ENCODE peak calls at places on chromosome 1, in eight cellular contexts. X is lung; V is iris pigment epithelial cell; F is stimulated activated CD4-positive, alpha-beta T cell treated with anti-CD3 and anti-CD28 coated beads, Interleukin-4, amount 100 ng/mL, for 4 hours; B is CD4-positive, CD25-positive, alpha-beta regulatory T cell; M is activated effector memory CD4-positive, alpha-beta T cell treated with Interleukin-2 at 50 U/mL for 16 hours; A is sciatic nerve; Y is T-helper 2 cell. T is an unnamed sample.
A peak's percentile ranks its signal among the peaks of the same experiment; 100 is the strongest.

GRCh38 chr1:98659879-98660278 is 1.6 kb upstream of the SNX7 start:
- DNase-seq in X (no peak), V (no peak), F (no peak), B (no peak), M (no peak), A (no peak), Y (no peak), T (no peak)

GRCh38 chr1:41397943-41398342 is 36.7 kb downstream of the FOXO6 start:
- DNase-seq in X (no peak), V (no peak), F (no peak), B (no peak), M (no peak), A (no peak), Y (no peak), T (no peak)

GRCh38 chr1:51818487-51818886 is 60.0 kb downstream of the NRDC start:
- DNase-seq in X (no peak), V (no peak), F (no peak), B (no peak), M (no peak), A (no peak), Y (no peak), T (no peak)

GRCh38 chr1:94315552-94316116 is 78.2 kb upstream of the ARHGAP29 start:
- DNase-seq in X (no peak), V (no peak), F (no peak), B (no peak), M (no peak), A (no peak), Y (no peak), T (no peak)

GRCh38 chr1:10494418-10494753 is 19.6 kb downstream of the PEX14 start:
- DNase-seq in X (no peak), V (no peak), F (no peak), B (no peak), M (no peak), A (no peak), Y (no peak), T (no peak)

GRCh38 chr1:243926803-243927245 is 76.8 kb upstream of the AKT3 start:
- DNase-seq in X (no peak), V (peak; percentile 94), F (no peak), B (no peak), M (no peak), A (no peak), Y (no peak), T (no peak)

GRCh38 chr1:47783638-47784293 is 213.4 kb downstream of the TRABD2B start:
- DNase-seq in X (no peak), V (no peak), F (no peak), B (no peak), M (no peak), A (no peak), Y (no peak), T (no peak)

GRCh38 chr1:100302756-100303155 is 36.7 kb downstream of the RTCA start:
- DNase-seq in X (no peak), V (no peak), F (no peak), B (no peak), M (no peak), A (no peak), Y (no peak), T (no peak)

GRCh38 chr1:102190429-102190828 is 193.7 kb upstream of the OLFM3 start:
- DNase-seq in X (no peak), V (no peak), F (no peak), B (no peak), M (no peak), A (no peak), Y (no peak), T (no peak)

GRCh38 chr1:9280015-9280860 is 12.5 kb upstream of the SPSB1 start:
- DNase-seq in X (peak; percentile 46), V (peak; percentile 94), F (peak; percentile 79), B (no peak), M (peak; percentile 17), A (no peak), Y (no peak), T (no peak)

GRCh38 chr1:46370214-46370633 is 23.9 kb upstream of the FAAH start:
- DNase-seq in X (no peak), V (peak; percentile 22), F (no peak), B (no peak), M (no peak), A (no peak), Y (no peak), T (no peak)